ENCODE peak calls at places on chromosomes 3 and 15, in five cellular contexts. D, O, H, B and F are unnamed samples.

GRCh38 chr3:156605686-156606605 is 51.0 kb upstream of the SSR3 start:
- DNase-seq in D (peak; percentile 44), O (peak; percentile 82), H (peak; percentile 39), B (peak; percentile 23), F (peak; percentile 74)

GRCh38 chr15:101641134-101641764 is 10.9 kb downstream of the TM2D3 start:
- DNase-seq in D (peak; percentile 75), O (no peak), H (no peak), B (peak; percentile 61), F (no peak)

GRCh38 chr3:127710473-127710941 is 37.8 kb downstream of the ABTB1 start:
- DNase-seq in D (no peak), O (no peak), H (no peak), B (peak; percentile 11), F (no peak)

GRCh38 chr15:43939070-43939469 is 112.3 kb downstream of the WDR76 start:
- DNase-seq in D (no peak), O (no peak), H (no peak), B (no peak), F (no peak)

GRCh38 chr3:196141866-196142673 is 60.2 kb upstream of the TFRC start:
- DNase-seq in D (no peak), O (no peak), H (no peak), B (no peak), F (no peak)

GRCh38 chr15:82111918-82112317 is 66.1 kb upstream of the MEX3B start:
- DNase-seq in D (no peak), O (no peak), H (no peak), B (no peak), F (no peak)

GRCh38 chr15:98787190-98787589 is 138.9 kb downstream of the IGF1R start:
- DNase-seq in D (no peak), O (no peak), H (no peak), B (no peak), F (no peak)

GRCh38 chr3:61783993-61784718 is 222.8 kb downstream of the PTPRG start:
- DNase-seq in D (no peak), O (peak; percentile 20), H (peak; percentile 46), B (no peak), F (peak; percentile 58)

GRCh38 chr3:72960812-72961518 is 35.6 kb upstream of the PPP4R2 start:
- DNase-seq in D (peak; percentile 38), O (peak; percentile 75), H (peak; percentile 37), B (peak; percentile 42), F (peak; percentile 60)

GRCh38 chr3:40019371-40019770 is 210.0 kb downstream of the MYRIP start:
- DNase-seq in D (no peak), O (no peak), H (no peak), B (no peak), F (no peak)

GRCh38 chr3:52892625-52893311 is 4.6 kb downstream of the STIMATE start:
- DNase-seq in D (no peak), O (no peak), H (no peak), B (no peak), F (no peak)

GRCh38 chr15:58864602-58865419 is 68.7 kb downstream of the SLTM start:
- DNase-seq in D (peak; percentile 39), O (no peak), H (no peak), B (peak; percentile 23), F (no peak)

GRCh38 chr15:56871867-56872266 is 46.6 kb upstream of the TCF12 start:
- DNase-seq in D (no peak), O (no peak), H (no peak), B (no peak), F (no peak)

GRCh38 chr15:38829086-38829485 is 264.5 kb upstream of the RASGRP1 start:
- DNase-seq in D (no peak), O (no peak), H (no peak), B (no peak), F (no peak)

GRCh38 chr3:14989943-14990753 is 42.8 kb downstream of the NR2C2 start:
- DNase-seq in D (peak; percentile 25), O (no peak), H (no peak), B (no peak), F (no peak)

GRCh38 chr15:75723171-75723846 is 10.7 kb upstream of the CSPG4 start:
- DNase-seq in D (no peak), O (no peak), H (no peak), B (peak; percentile 3), F (no peak)

GRCh38 chr15:95610945-95611344 is 719.6 kb upstream of the NR2F2 start:
- DNase-seq in D (no peak), O (no peak), H (no peak), B (no peak), F (no peak)

GRCh38 chr15:86125775-86126174 is 46.1 kb downstream of the AGBL1 start:
- DNase-seq in D (no peak), O (no peak), H (no peak), B (no peak), F (no peak)

GRCh38 chr15:83287541-83288027 is 3.1 kb upstream of the BNC1 start:
- DNase-seq in D (no peak), O (peak; percentile 90), H (peak; percentile 96), B (no peak), F (peak; percentile 92)
- H3K4me3 ChIP-seq in D (no peak overlapping the region), O (no peak overlapping the region), H (no peak overlapping the region), B (no peak overlapping the region), F (no peak overlapping the region)

DNA sequence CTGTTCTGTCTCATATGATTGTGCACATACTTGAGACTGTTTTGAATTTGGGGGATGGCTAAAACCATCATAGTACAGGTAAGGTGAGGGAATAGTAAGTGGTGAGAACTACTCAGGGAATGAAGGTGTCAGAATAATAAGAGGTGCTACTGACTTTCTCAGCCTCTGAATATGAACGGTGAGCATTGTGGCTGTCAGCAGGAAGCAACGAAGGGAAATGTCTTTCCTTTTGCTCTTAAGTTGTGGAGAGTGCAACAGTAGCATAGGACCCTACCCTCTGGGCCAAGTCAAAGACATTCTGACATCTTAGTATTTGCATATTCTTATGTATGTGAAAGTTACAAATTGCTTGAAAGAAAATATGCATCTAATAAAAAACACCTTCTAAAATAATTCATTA is 5.1 kb downstream of the CCR5 start:
- DNase-seq in D (no peak), O (no peak), H (no peak), B (no peak), F (no peak)
- H3K4me3 ChIP-seq in D (no peak overlapping the region), O (no peak overlapping the region), H (no peak overlapping the region), B (no peak overlapping the region), F (no peak overlapping the region)

GRCh38 chr3:56781762-56782161 is 20.0 kb downstream of the ARHGEF3 start:
- DNase-seq in D (no peak), O (no peak), H (no peak), B (no peak), F (no peak)
- H3K4me3 ChIP-seq in D (no peak overlapping the region), O (no peak overlapping the region), H (no peak overlapping the region), B (no peak overlapping the region), F (no peak overlapping the region)

GRCh38 chr15:40845036-40845435 is 1.2 kb downstream of the SPINT1 start:
- DNase-seq in D (no peak), O (no peak), H (no peak), B (no peak), F (no peak)

GRCh38 chr15:40844543-40844981 is 714 bp downstream of the SPINT1 start:
- DNase-seq in D (peak; percentile 26), O (no peak), H (no peak), B (no peak), F (no peak)

GRCh38 chr15:40845511-40846284 is 1.9 kb downstream of the SPINT1 start:
- DNase-seq in D (no peak), O (no peak), H (no peak), B (no peak), F (no peak)

GRCh38 chr15:40847225-40847961 is 3.5 kb downstream of the SPINT1 start:
- DNase-seq in D (peak; percentile 38), O (no peak), H (no peak), B (peak; percentile 32), F (no peak)

GRCh38 chr15:40846846-40847224 is 3.0 kb downstream of the SPINT1 start:
- DNase-seq in D (no peak), O (no peak), H (no peak), B (no peak), F (no peak)
- H3K4me3 ChIP-seq in D (no peak overlapping the region), O (no peak overlapping the region), H (no peak overlapping the region), B (no peak overlapping the region), F (no peak overlapping the region)

GRCh38 chr15:52797625-52798501 is 7.7 kb upstream of the ONECUT1 start:
- DNase-seq in D (no peak), O (no peak), H (no peak), B (no peak), F (no peak)

GRCh38 chr15:52794665-52795463 is 4.7 kb upstream of the ONECUT1 start:
- DNase-seq in D (no peak), O (no peak), H (no peak), B (no peak), F (no peak)

GRCh38 chr15:52796228-52796521 is 6.0 kb upstream of the ONECUT1 start:
- DNase-seq in D (no peak), O (no peak), H (no peak), B (no peak), F (no peak)

GRCh38 chr15:52796742-52797515 is 6.8 kb upstream of the ONECUT1 start:
- DNase-seq in D (no peak), O (no peak), H (no peak), B (no peak), F (no peak)

GRCh38 chr15:52795464-52796227 is 5.5 kb upstream of the ONECUT1 start:
- DNase-seq in D (no peak), O (no peak), H (no peak), B (no peak), F (no peak)
- H3K4me3 ChIP-seq in D (no peak overlapping the region), O (no peak overlapping the region), H (no peak overlapping the region), B (no peak overlapping the region), F (no peak overlapping the region)